ENCODE peak calls at places on chromosome 16, in four cellular contexts. F is AG09309; M is K562; V is CD8-positive, alpha-beta T cell. X is an unnamed sample.

GRCh38 chr16:31421587-31421986 is 6.6 kb downstream of the COX6A2 start:
- DNase-seq in F (no peak), V (peak), M (no peak), X (no peak)

GRCh38 chr16:30065943-30066881 is 652 bp downstream of the ALDOA start:
- DNase-seq in F (no peak), V (peak), M (peak), X (peak)

GRCh38 chr16:13540771-13541170 is 379.2 kb upstream of the ERCC4 start:
- DNase-seq in M (no peak), F (no peak), V (no peak), X (no peak)

GRCh38 chr16:68401871-68402747 is 46.2 kb downstream of the SMPD3 start:
- DNase-seq in F (peak), V (no peak), M (no peak), X (peak)

GRCh38 chr16:65660390-65660789 is 538.5 kb upstream of the CDH11 start:
- DNase-seq in V (no peak), F (no peak), M (no peak), X (no peak)

GRCh38 chr16:66551362-66551761 is 1.0 kb upstream of the CKLF start:
- DNase-seq in F (no peak), V (peak), M (peak), X (peak)

GRCh38 chr16:22646948-22647556 is 136.4 kb downstream of the NPIPB5 start:
- DNase-seq in M (no peak), F (no peak), V (no peak), X (no peak)

GRCh38 chr16:22262460-22262859 is 34.7 kb upstream of the POLR3E start:
- DNase-seq in F (no peak), M (no peak), V (no peak), X (peak)

GRCh38 chr16:50571786-50572185 is 23.6 kb downstream of the NKD1 start:
- DNase-seq in M (no peak), F (no peak), V (no peak), X (no peak)

GRCh38 chr16:1976951-1977874 is 4.1 kb downstream of the NOXO1 start:
- DNase-seq in F (no peak), M (peak), V (no peak), X (no peak)

GRCh38 chr16:80846275-80847013 is 42.0 kb upstream of the CDYL2 start:
- DNase-seq in F (no peak), V (no peak), M (no peak), X (no peak)

GRCh38 chr16:80107900-80108299 is 432.9 kb upstream of the DYNLRB2 start:
- DNase-seq in F (no peak), M (no peak), V (no peak), X (no peak)

GRCh38 chr16:27529962-27530361 is 19.8 kb downstream of the GTF3C1 start:
- DNase-seq in F (peak), M (no peak), V (no peak), X (peak)

GRCh38 chr16:49181812-49182211 is 99.8 kb downstream of the CBLN1 start:
- DNase-seq in V (no peak), M (no peak), F (no peak), X (no peak)

GRCh38 chr16:4407543-4408322 is 8.7 kb downstream of the CORO7 start:
- DNase-seq in M (no peak), V (no peak), F (no peak), X (no peak)

DNA sequence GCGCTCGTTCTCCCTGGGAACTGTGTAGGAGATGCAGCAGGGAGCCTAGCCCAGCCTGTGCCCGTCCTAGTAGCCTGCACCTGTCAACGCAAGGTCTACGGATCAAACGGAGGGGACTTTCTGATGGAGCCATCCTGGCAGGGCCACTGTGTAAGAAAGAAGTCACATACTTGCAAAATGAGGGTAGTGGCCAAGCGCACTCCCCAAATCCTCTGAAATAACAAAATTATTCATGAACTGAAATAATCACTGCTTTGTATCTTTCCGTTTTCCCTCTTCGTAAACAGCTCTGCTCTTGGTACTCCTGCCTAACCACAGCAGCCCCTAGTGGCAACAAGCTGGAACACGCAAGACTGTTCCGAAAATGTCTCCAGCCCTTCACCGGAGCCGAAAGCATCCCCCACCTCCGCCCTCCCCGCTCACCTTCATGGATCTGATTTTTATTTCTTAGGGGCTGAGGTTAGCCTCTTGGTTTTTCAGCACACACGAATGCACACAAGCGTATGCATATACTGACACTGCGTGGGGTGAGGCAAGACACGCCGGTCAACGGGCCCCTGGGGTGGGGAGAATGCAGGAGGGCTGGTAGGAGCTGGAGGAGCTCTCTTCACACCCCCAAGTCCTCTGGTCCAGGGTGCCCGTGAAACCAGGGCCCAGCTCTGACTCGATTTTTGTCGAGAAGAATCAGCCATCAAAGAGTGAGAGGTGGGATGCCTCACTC is 100.8 kb downstream of the ABCC12 start:
- DNase-seq in M (peak), V (no peak), F (peak), X (peak)
- TF ChIP-seq CTCF in M (peak), V (peak), F (peak), X (peak)

GRCh38 chr16:11474617-11475291 is 112.0 kb downstream of the LITAF start:
- DNase-seq in F (no peak), M (no peak), V (no peak), X (no peak)

GRCh38 chr16:11478431-11479119 is 108.1 kb downstream of the LITAF start:
- DNase-seq in M (no peak), F (no peak), V (no peak), X (no peak)

GRCh38 chr16:11473728-11474127 is 113.0 kb downstream of the LITAF start:
- DNase-seq in M (no peak), V (no peak), F (no peak), X (no peak)

GRCh38 chr16:11475896-11476630 is 110.7 kb downstream of the LITAF start:
- DNase-seq in M (no peak), V (no peak), F (no peak), X (no peak)

DNA sequence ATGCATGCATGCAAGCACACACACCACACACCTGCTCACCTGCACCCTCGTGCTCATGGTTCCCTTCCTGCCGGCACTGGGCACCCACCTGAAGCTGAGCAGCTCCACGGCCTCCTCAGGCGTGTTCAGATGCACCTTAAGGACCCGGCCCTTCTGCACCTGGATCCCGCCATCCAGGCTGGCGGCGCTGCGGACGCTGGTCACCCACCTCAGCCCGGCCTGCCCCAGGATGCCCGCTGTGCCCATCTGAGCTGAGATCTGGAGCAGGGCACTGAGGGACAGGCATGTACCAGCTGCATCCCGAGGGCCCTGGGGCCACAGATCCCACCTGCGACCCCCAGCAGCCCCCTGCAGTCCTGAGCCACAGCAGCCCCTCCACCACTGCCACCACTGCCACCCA is 110.0 kb downstream of the LITAF start:
- DNase-seq in F (no peak), V (no peak), M (no peak), X (no peak)
- H3K4me3 ChIP-seq in F (no peak), V (no peak), M (no peak), X (no peak)

GRCh38 chr16:87929986-87930385 is 6.3 kb downstream of the CA5A start:
- DNase-seq in M (no peak), V (no peak), F (no peak), X (peak)

GRCh38 chr16:87924041-87924851 is 12.1 kb downstream of the CA5A start:
- DNase-seq in V (no peak), F (no peak), M (no peak), X (no peak)

GRCh38 chr16:87926246-87927194 is 9.8 kb downstream of the CA5A start:
- DNase-seq in M (no peak), V (no peak), F (no peak), X (no peak)

GRCh38 chr16:87924937-87925670 is 11.2 kb downstream of the CA5A start:
- DNase-seq in F (no peak), V (no peak), M (no peak), X (no peak)

GRCh38 chr16:87927195-87927562 is 9.2 kb downstream of the CA5A start:
- DNase-seq in V (no peak), M (no peak), F (no peak), X (no peak)
- TF ChIP-seq CTCF in V (no peak), M (no peak), F (no peak), X (peak)

GRCh38 chr16:667113-667779 is 686 bp upstream of the RHOT2 start:
- DNase-seq in F (no peak), M (no peak), V (no peak), X (no peak)
- H3K4me3 ChIP-seq in F (no peak), M (no peak), V (peak), X (no peak)

DNA sequence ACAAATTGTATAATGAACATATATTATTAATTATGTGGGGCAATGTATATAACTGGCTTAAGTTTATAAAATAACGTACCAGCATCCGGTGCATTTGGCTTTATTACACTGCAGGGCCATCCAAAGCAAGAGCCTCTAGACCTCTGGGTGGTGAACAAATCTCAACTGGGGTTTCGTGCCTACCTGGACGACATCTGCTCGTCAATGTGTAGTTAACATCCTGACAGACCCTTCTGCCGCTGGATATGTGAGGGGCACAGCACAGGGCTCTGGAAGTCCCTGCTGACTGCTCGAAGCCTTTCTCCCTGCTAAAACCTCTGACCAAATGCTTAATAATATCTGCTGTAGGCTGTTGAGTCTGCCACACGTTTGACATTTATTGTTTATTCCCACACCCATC is 2.3 kb downstream of the TMEM186 start:
- DNase-seq in V (no peak), M (no peak), F (no peak), X (no peak)
- TF ChIP-seq CTCF in V (no peak), M (peak), F (no peak), X (no peak)

GRCh38 chr16:710500-711075 is 4.3 kb upstream of the METRN start:
- DNase-seq in F (no peak), M (no peak), V (no peak), X (no peak)

GRCh38 chr16:711084-711483 is 3.8 kb upstream of the METRN start:
- DNase-seq in F (no peak), V (no peak), M (no peak), X (no peak)

GRCh38 chr16:708959-709358 is 3.4 kb upstream of the FBXL16 start:
- DNase-seq in V (no peak), F (no peak), M (no peak), X (no peak)

GRCh38 chr16:708019-708418 is 2.4 kb upstream of the FBXL16 start:
- DNase-seq in M (no peak), F (no peak), V (no peak), X (no peak)

DNA sequence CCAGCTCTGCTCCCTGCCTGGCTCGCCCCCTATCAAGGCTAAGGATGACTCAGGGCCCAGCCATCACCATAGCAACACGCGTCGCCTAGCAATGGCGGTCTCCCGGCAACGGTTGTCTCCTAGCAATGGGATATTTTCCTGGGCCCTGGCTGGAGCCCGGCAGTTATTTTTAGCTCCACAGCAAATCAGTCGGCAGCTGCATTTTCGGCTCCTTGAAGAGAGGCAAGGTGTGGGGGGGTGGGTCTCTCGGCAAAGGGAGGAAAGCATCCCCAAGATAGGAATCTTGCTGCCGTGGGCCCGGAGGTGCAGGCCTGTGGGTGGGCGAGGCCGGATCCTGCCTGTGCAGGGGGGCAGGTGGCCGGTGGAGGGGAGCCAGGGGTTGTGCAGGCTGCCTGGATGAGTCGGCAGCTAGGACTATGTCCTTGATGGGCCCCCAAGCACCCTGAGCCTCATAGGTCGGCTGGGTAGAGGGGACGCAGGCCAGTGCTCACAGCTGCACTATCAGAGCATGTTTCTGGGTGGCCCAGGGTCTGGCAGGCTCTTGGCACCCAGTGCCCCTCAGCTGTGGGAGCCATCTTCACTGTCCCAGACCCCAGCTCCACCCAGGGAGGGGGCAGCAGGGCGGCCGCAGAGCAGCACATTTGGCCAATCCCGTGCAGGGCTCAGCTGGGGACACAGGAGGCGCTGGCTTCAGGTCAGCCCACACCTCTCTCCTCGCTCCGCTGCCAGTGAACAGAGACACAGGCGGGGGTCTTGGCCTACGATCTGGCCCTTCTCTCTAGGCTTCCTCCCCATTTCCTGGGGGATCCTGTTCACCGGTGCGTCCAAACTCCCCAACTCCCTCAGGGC is 4.3 kb upstream of the FBXL16 start:
- DNase-seq in M (peak), F (no peak), V (no peak), X (peak)
- H3K4me3 ChIP-seq in M (no peak), F (no peak), V (no peak), X (no peak)